ENCODE peak calls at places on chromosomes 7 and 10, in nine cellular contexts. R is left ventricle myocardium inferior, I is lower leg skin, V is prostate gland, X is NB4, N is cardiac fibroblast, S is GM10248, L is astrocyte, Z is neural crest cell. Q is an unnamed sample.

GRCh38 chr10:103958996-103959395 is 7.9 kb upstream of the SLK start:
- DNase-seq in S (no peak), Z (no peak), N (peak; percentile 47), L (no peak), R (no peak), I (no peak), X (no peak), V (no peak), Q (no peak)

GRCh38 chr10:68231916-68232315 is at the start of gene ATOH7:
- DNase-seq in I (no peak), N (no peak), S (no peak), L (no peak), V (no peak), X (no peak), R (no peak), Z (no peak), Q (no peak)

GRCh38 chr7:140623995-140624902 is 16.4 kb downstream of the DENND2A start:
- DNase-seq in N (no peak), X (no peak), V (no peak), L (no peak), R (no peak), I (no peak), S (no peak), Z (no peak), Q (peak; percentile 91)

GRCh38 chr10:11331706-11332105 is 279.7 kb downstream of the USP6NL start:
- DNase-seq in I (no peak), L (peak; percentile 3), N (peak; percentile 34), V (no peak), R (no peak), X (no peak), Z (no peak), S (no peak), Q (no peak)

GRCh38 chr10:57891201-57892006 is 376.3 kb downstream of the IPMK start:
- DNase-seq in S (no peak), V (no peak), X (no peak), N (no peak), I (no peak), R (no peak), L (no peak), Z (no peak), Q (no peak)

GRCh38 chr10:17206210-17206709 is 4.8 kb upstream of the TRDMT1 start:
- DNase-seq in X (no peak), I (no peak), S (no peak), V (no peak), L (peak; percentile 86), R (no peak), N (peak; percentile 55), Z (no peak), Q (no peak)

GRCh38 chr10:99854860-99855259 is 72.4 kb downstream of the ABCC2 start:
- DNase-seq in Z (no peak), R (no peak), I (no peak), V (no peak), S (no peak), N (peak; percentile 90), L (peak; percentile 60), X (peak; percentile 62), Q (no peak)

GRCh38 chr7:1941464-1942025 is 271.5 kb downstream of the ELFN1 start:
- DNase-seq in X (peak; percentile 41), I (no peak), S (no peak), R (peak; percentile 14), V (no peak), L (no peak), N (no peak), Z (no peak), Q (no peak)

GRCh38 chr10:103265712-103266329 is 11.1 kb upstream of the INA start:
- DNase-seq in I (no peak), L (peak; percentile 61), V (peak; percentile 54), X (peak; percentile 76), N (peak; percentile 83), S (peak; percentile 45), R (no peak), Z (peak; percentile 72), Q (no peak)

GRCh38 chr7:148031816-148032215 is 558.8 kb upstream of the C7orf33 start:
- DNase-seq in Z (no peak), I (no peak), V (no peak), N (no peak), R (no peak), S (no peak), L (no peak), X (no peak), Q (no peak)

GRCh38 chr7:148028165-148028564 is 562.4 kb upstream of the C7orf33 start:
- DNase-seq in Z (no peak), S (no peak), I (no peak), X (no peak), L (no peak), N (no peak), V (no peak), R (no peak), Q (no peak)

GRCh38 chr7:148035950-148036349 is 554.6 kb upstream of the C7orf33 start:
- DNase-seq in R (no peak), Z (no peak), I (no peak), S (no peak), L (no peak), N (no peak), V (no peak), X (no peak), Q (no peak)

GRCh38 chr7:148026713-148027112 is 563.9 kb upstream of the C7orf33 start:
- DNase-seq in I (no peak), V (no peak), X (no peak), Z (no peak), R (no peak), L (no peak), N (no peak), S (no peak), Q (no peak)

DNA sequence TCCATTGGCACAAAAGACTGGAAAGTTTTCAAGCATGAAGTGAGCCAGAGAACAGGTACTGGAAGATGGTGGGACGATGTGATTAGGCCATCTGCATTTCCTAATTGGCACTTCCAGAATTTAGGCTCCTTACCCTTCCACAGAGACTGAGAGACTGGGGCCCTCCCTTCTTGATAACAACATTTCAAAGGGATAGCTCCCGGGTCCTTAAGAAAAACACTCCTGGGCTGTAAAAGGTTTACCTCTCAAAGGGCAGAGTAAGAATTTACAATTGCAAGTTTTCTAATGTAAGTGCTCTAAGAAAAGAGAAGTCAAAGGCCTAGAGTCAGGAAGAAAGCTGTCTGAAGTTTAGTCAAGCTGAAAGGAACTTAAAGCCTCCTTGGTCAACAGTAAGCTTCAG is 559.5 kb upstream of the C7orf33 start:
- DNase-seq in Z (no peak), R (no peak), L (no peak), X (no peak), N (no peak), V (no peak), I (no peak), S (no peak), Q (no peak)
- TF ChIP-seq CTCF in Z (no peak), R (no peak), L (no peak), X (no peak), N (no peak), V (no peak), I (no peak), S (no peak), Q (no peak)

GRCh38 chr7:3432916-3433315 is 131.9 kb downstream of the SDK1 start:
- DNase-seq in Z (no peak), S (no peak), R (no peak), X (no peak), V (no peak), I (no peak), N (no peak), L (peak; percentile 28), Q (no peak)

GRCh38 chr7:3427957-3428356 is 126.9 kb downstream of the SDK1 start:
- DNase-seq in R (no peak), L (no peak), X (peak; percentile 23), Z (no peak), S (no peak), V (no peak), I (no peak), N (no peak), Q (no peak)

GRCh38 chr7:3429981-3430380 is 128.9 kb downstream of the SDK1 start:
- DNase-seq in R (no peak), X (no peak), L (no peak), V (no peak), Z (no peak), N (no peak), S (no peak), I (no peak), Q (no peak)

GRCh38 chr7:3431306-3431705 is 130.3 kb downstream of the SDK1 start:
- DNase-seq in L (peak; percentile 80), N (no peak), X (no peak), Z (no peak), I (no peak), V (no peak), S (no peak), R (no peak), Q (no peak)

GRCh38 chr7:3430588-3430987 is 129.5 kb downstream of the SDK1 start:
- DNase-seq in X (no peak), R (no peak), N (no peak), V (no peak), S (no peak), I (no peak), L (no peak), Z (no peak), Q (no peak)
- TF ChIP-seq CTCF in X (no peak), R (no peak), N (no peak), V (no peak), S (no peak), I (no peak), L (no peak), Z (no peak), Q (no peak)

GRCh38 chr10:14757996-14758395 is 16.7 kb downstream of the FAM107B start:
- DNase-seq in V (no peak), X (no peak), S (no peak), I (no peak), L (no peak), N (no peak), Z (no peak), R (no peak), Q (no peak)

GRCh38 chr10:14761372-14761771 is 13.3 kb downstream of the FAM107B start:
- DNase-seq in I (no peak), R (no peak), L (no peak), Z (no peak), N (no peak), S (no peak), X (no peak), V (no peak), Q (no peak)

GRCh38 chr10:14758451-14758850 is 16.2 kb downstream of the FAM107B start:
- DNase-seq in V (no peak), N (no peak), X (no peak), L (no peak), R (no peak), S (no peak), I (no peak), Z (no peak), Q (no peak)

GRCh38 chr10:14757394-14757793 is 17.3 kb downstream of the FAM107B start:
- DNase-seq in S (no peak), I (no peak), V (no peak), L (no peak), N (no peak), Z (no peak), R (no peak), X (peak; percentile 51), Q (no peak)

GRCh38 chr10:14758994-14759664 is 15.6 kb downstream of the FAM107B start:
- DNase-seq in I (no peak), Z (no peak), X (no peak), L (no peak), V (no peak), N (no peak), R (no peak), S (no peak), Q (no peak)
- TF ChIP-seq CTCF in I (no peak), Z (no peak), X (no peak), L (no peak), V (no peak), N (no peak), R (peak; percentile 20), S (no peak), Q (no peak)

GRCh38 chr7:130421685-130422084 is 19.1 kb downstream of the CEP41 start:
- DNase-seq in N (peak; percentile 57), I (no peak), L (peak; percentile 62), S (no peak), X (peak; percentile 24), V (no peak), Z (no peak), R (no peak), Q (no peak)
- TF ChIP-seq CTCF in N (no peak), I (no peak), L (no peak), S (no peak), X (no peak), V (no peak), Z (no peak), R (no peak), Q (no peak)